ENCODE peak calls at places on chromosomes 13 and 19, in nine cellular contexts. One of them, this sample, is unnamed.
A peak's percentile ranks its signal among the peaks of the same experiment; 100 is the strongest.

GRCh38 chr19:55315956-55316525 is 9.1 kb downstream of the TMEM150B start:
- DNase-seq in SK-N-SH: no peak
- DNase-seq in HepG2: no peak
- DNase-seq in H1: no peak
- DNase-seq in WTC11: no peak
- DNase-seq in A549: no peak
- DNase-seq in endothelial cell of umbilical vein: no peak
- DNase-seq in K562: no peak
- DNase-seq in HCT116: no peak
- DNase-seq in this sample: no peak

GRCh38 chr13:43232866-43233265 is 209.5 kb downstream of the DNAJC15 start:
- DNase-seq in K562: no peak
- DNase-seq in H1: no peak
- DNase-seq in HepG2: no peak
- DNase-seq in A549: peak; percentile 1
- DNase-seq in HCT116: no peak
- DNase-seq in WTC11: no peak
- DNase-seq in endothelial cell of umbilical vein: peak; percentile 51
- DNase-seq in SK-N-SH: no peak
- DNase-seq in this sample: no peak

GRCh38 chr19:16942583-16942982 is 53.8 kb downstream of the F2RL3 start:
- DNase-seq in SK-N-SH: no peak
- DNase-seq in H1: no peak
- DNase-seq in K562: peak; percentile 11
- DNase-seq in WTC11: no peak
- DNase-seq in A549: no peak
- DNase-seq in HCT116: no peak
- DNase-seq in HepG2: no peak
- DNase-seq in endothelial cell of umbilical vein: no peak
- DNase-seq in this sample: no peak

GRCh38 chr13:95870421-95870820 is 182.8 kb downstream of the UGGT2 start:
- DNase-seq in WTC11: no peak
- DNase-seq in endothelial cell of umbilical vein: no peak
- DNase-seq in HCT116: no peak
- DNase-seq in HepG2: no peak
- DNase-seq in A549: no peak
- DNase-seq in SK-N-SH: no peak
- DNase-seq in K562: no peak
- DNase-seq in H1: no peak
- DNase-seq in this sample: no peak

GRCh38 chr13:42401376-42401775 is 129.4 kb downstream of the AKAP11 start:
- DNase-seq in H1: no peak
- DNase-seq in SK-N-SH: no peak
- DNase-seq in K562: no peak
- DNase-seq in HepG2: no peak
- DNase-seq in A549: no peak
- DNase-seq in WTC11: no peak
- DNase-seq in endothelial cell of umbilical vein: no peak
- DNase-seq in HCT116: no peak
- DNase-seq in this sample: no peak

GRCh38 chr19:54341295-54341694 is 2.3 kb upstream of the LILRA4 start:
- DNase-seq in WTC11: no peak
- DNase-seq in HepG2: no peak
- DNase-seq in K562: no peak
- DNase-seq in H1: no peak
- DNase-seq in A549: no peak
- DNase-seq in SK-N-SH: no peak
- DNase-seq in endothelial cell of umbilical vein: no peak
- DNase-seq in HCT116: no peak
- DNase-seq in this sample: no peak

GRCh38 chr13:99434258-99434788 is 66.9 kb upstream of the TM9SF2 start:
- DNase-seq in H1: no peak
- DNase-seq in A549: no peak
- DNase-seq in HepG2: peak; percentile 17
- DNase-seq in SK-N-SH: no peak
- DNase-seq in endothelial cell of umbilical vein: no peak
- DNase-seq in HCT116: no peak
- DNase-seq in K562: peak; percentile 67
- DNase-seq in WTC11: peak; percentile 53
- DNase-seq in this sample: no peak

GRCh38 chr13:90485441-90485840 is 862.0 kb upstream of the MIR17HG start:
- DNase-seq in WTC11: no peak
- DNase-seq in K562: no peak
- DNase-seq in endothelial cell of umbilical vein: no peak
- DNase-seq in H1: no peak
- DNase-seq in A549: peak; percentile 26
- DNase-seq in SK-N-SH: no peak
- DNase-seq in HepG2: no peak
- DNase-seq in HCT116: no peak
- DNase-seq in this sample: no peak

GRCh38 chr19:13139633-13140311 is 10.4 kb downstream of the STX10 start:
- DNase-seq in H1: no peak
- DNase-seq in WTC11: no peak
- DNase-seq in SK-N-SH: no peak
- DNase-seq in K562: no peak
- DNase-seq in HepG2: no peak
- DNase-seq in endothelial cell of umbilical vein: no peak
- DNase-seq in HCT116: no peak
- DNase-seq in A549: no peak
- DNase-seq in this sample: no peak

GRCh38 chr13:72782717-72783116 is 784 bp downstream of the PIBF1 start:
- DNase-seq in SK-N-SH: peak; percentile 1
- DNase-seq in H1: no peak
- DNase-seq in HCT116: no peak
- DNase-seq in A549: peak; percentile 19
- DNase-seq in WTC11: no peak
- DNase-seq in K562: no peak
- DNase-seq in endothelial cell of umbilical vein: peak; percentile 54
- DNase-seq in HepG2: no peak
- DNase-seq in this sample: peak; percentile 37

GRCh38 chr19:49117677-49118564 is 1.0 kb downstream of the C19orf73 start:
- DNase-seq in SK-N-SH: peak; percentile 17
- DNase-seq in A549: no peak
- DNase-seq in HCT116: no peak
- DNase-seq in endothelial cell of umbilical vein: no peak
- DNase-seq in H1: no peak
- DNase-seq in HepG2: no peak
- DNase-seq in WTC11: no peak
- DNase-seq in K562: no peak
- DNase-seq in this sample: no peak

GRCh38 chr19:32234663-32235217 is 110.7 kb upstream of the ZNF507 start:
- DNase-seq in K562: no peak
- DNase-seq in endothelial cell of umbilical vein: no peak
- DNase-seq in H1: no peak
- DNase-seq in HepG2: no peak
- DNase-seq in SK-N-SH: no peak
- DNase-seq in WTC11: no peak
- DNase-seq in HCT116: no peak
- DNase-seq in A549: no peak
- DNase-seq in this sample: no peak

GRCh38 chr13:113883314-113883811 is 19.5 kb upstream of the GAS6 start:
- DNase-seq in A549: no peak
- DNase-seq in H1: no peak
- DNase-seq in WTC11: no peak
- DNase-seq in endothelial cell of umbilical vein: no peak
- DNase-seq in K562: peak; percentile 43
- DNase-seq in HepG2: no peak
- DNase-seq in SK-N-SH: no peak
- DNase-seq in HCT116: no peak
- DNase-seq in this sample: no peak

GRCh38 chr19:56134655-56134922 is 6.5 kb upstream of the ZNF444 start:
- DNase-seq in WTC11: no peak
- DNase-seq in SK-N-SH: no peak
- DNase-seq in HepG2: no peak
- DNase-seq in endothelial cell of umbilical vein: no peak
- DNase-seq in A549: no peak
- DNase-seq in K562: no peak
- DNase-seq in H1: no peak
- DNase-seq in HCT116: no peak
- DNase-seq in this sample: no peak

GRCh38 chr19:4343845-4344713 is 717 bp downstream of the MPND start:
- DNase-seq in SK-N-SH: no peak
- DNase-seq in WTC11: no peak
- DNase-seq in K562: no peak
- DNase-seq in endothelial cell of umbilical vein: no peak
- DNase-seq in HCT116: no peak
- DNase-seq in A549: no peak
- DNase-seq in H1: no peak
- DNase-seq in HepG2: no peak
- DNase-seq in this sample: peak; percentile 48
- TF ChIP-seq MAX in SK-N-SH: no peak
- TF ChIP-seq MAX in WTC11: no peak
- TF ChIP-seq MAX in K562: no peak
- TF ChIP-seq MAX in endothelial cell of umbilical vein: no peak
- TF ChIP-seq MAX in HCT116: no peak
- TF ChIP-seq MAX in A549: no peak
- TF ChIP-seq MAX in H1: no peak
- TF ChIP-seq MAX in HepG2: no peak
- TF ChIP-seq MAX in this sample: no peak

DNA sequence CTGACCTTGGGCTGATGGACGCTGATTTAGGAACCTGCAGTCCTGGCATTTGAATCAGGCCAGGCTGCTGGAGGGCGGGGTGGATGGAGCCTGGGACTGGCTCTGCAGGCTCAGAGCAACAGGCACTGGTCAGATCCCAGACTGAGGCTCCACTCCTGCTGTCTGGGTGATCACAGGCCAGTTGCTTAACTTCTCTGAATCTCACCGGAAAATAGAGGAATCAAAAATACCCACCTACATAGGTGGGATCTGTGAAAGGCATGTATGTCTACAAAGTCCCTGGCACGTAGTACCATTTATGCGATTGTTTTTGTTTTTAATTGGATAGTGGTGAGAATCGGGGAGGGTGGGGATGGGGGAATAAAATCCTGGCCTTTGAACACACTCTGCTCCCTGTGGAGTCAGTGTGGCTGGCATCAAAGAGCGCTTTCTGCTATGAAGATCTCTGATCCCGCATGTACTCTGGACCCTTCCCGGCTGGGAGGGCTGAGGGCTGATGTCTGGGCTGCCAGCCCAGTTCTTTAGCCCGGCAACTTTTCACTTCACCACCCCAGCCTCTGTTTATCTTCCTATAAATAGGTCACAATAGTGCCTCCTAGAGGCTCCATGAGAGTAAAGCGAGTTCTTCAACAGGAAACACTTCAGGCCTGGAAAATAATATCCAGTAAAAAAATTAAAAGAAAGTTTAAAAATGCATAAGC is 292.3 kb downstream of the ZNF536 start:
- DNase-seq in SK-N-SH: peak; percentile 51
- DNase-seq in H1: no peak
- DNase-seq in HCT116: no peak
- DNase-seq in A549: peak; percentile 31
- DNase-seq in endothelial cell of umbilical vein: no peak
- DNase-seq in WTC11: peak; percentile 35
- DNase-seq in K562: peak; percentile 17
- DNase-seq in HepG2: peak; percentile 84
- DNase-seq in this sample: peak; percentile 3
- TF ChIP-seq CTCF in SK-N-SH: peak; percentile 50
- TF ChIP-seq CTCF in H1: no peak
- TF ChIP-seq CTCF in HCT116: no peak
- TF ChIP-seq CTCF in A549: peak; percentile 42
- TF ChIP-seq CTCF in endothelial cell of umbilical vein: peak; percentile 12
- TF ChIP-seq CTCF in WTC11: no peak
- TF ChIP-seq CTCF in K562: peak; percentile 38
- TF ChIP-seq CTCF in HepG2: peak; percentile 58
- TF ChIP-seq CTCF in this sample: peak; percentile 2

GRCh38 chr13:86585826-86586225 is 786.6 kb upstream of the SLITRK6 start:
- DNase-seq in HepG2: no peak
- DNase-seq in SK-N-SH: no peak
- DNase-seq in K562: no peak
- DNase-seq in H1: no peak
- DNase-seq in HCT116: no peak
- DNase-seq in WTC11: no peak
- DNase-seq in endothelial cell of umbilical vein: no peak
- DNase-seq in A549: no peak
- DNase-seq in this sample: no peak

GRCh38 chr13:86581711-86582110 is 782.5 kb upstream of the SLITRK6 start:
- DNase-seq in HepG2: no peak
- DNase-seq in A549: no peak
- DNase-seq in endothelial cell of umbilical vein: no peak
- DNase-seq in SK-N-SH: no peak
- DNase-seq in H1: no peak
- DNase-seq in WTC11: no peak
- DNase-seq in HCT116: no peak
- DNase-seq in K562: no peak
- DNase-seq in this sample: no peak

GRCh38 chr13:86584301-86584700 is 785.1 kb upstream of the SLITRK6 start:
- DNase-seq in endothelial cell of umbilical vein: no peak
- DNase-seq in HepG2: no peak
- DNase-seq in K562: no peak
- DNase-seq in WTC11: no peak
- DNase-seq in H1: no peak
- DNase-seq in SK-N-SH: no peak
- DNase-seq in A549: no peak
- DNase-seq in HCT116: no peak
- DNase-seq in this sample: no peak
- TF ChIP-seq MAX in endothelial cell of umbilical vein: no peak
- TF ChIP-seq MAX in HepG2: no peak
- TF ChIP-seq MAX in K562: no peak
- TF ChIP-seq MAX in WTC11: no peak
- TF ChIP-seq MAX in H1: no peak
- TF ChIP-seq MAX in SK-N-SH: no peak
- TF ChIP-seq MAX in A549: no peak
- TF ChIP-seq MAX in HCT116: no peak
- TF ChIP-seq MAX in this sample: no peak

GRCh38 chr13:45682494-45683008 is 19.6 kb upstream of the CBY2 start:
- DNase-seq in HCT116: no peak
- DNase-seq in HepG2: no peak
- DNase-seq in WTC11: no peak
- DNase-seq in H1: no peak
- DNase-seq in endothelial cell of umbilical vein: no peak
- DNase-seq in K562: no peak
- DNase-seq in A549: no peak
- DNase-seq in SK-N-SH: no peak
- DNase-seq in this sample: no peak

GRCh38 chr13:45678282-45678681 is 23.8 kb upstream of the CBY2 start:
- DNase-seq in SK-N-SH: no peak
- DNase-seq in H1: no peak
- DNase-seq in HCT116: no peak
- DNase-seq in endothelial cell of umbilical vein: no peak
- DNase-seq in WTC11: no peak
- DNase-seq in HepG2: no peak
- DNase-seq in A549: no peak
- DNase-seq in K562: no peak
- DNase-seq in this sample: no peak

GRCh38 chr13:45681101-45681500 is 21.0 kb upstream of the CBY2 start:
- DNase-seq in WTC11: no peak
- DNase-seq in HCT116: no peak
- DNase-seq in K562: no peak
- DNase-seq in HepG2: no peak
- DNase-seq in SK-N-SH: no peak
- DNase-seq in H1: no peak
- DNase-seq in endothelial cell of umbilical vein: no peak
- DNase-seq in A549: no peak
- DNase-seq in this sample: no peak

DNA sequence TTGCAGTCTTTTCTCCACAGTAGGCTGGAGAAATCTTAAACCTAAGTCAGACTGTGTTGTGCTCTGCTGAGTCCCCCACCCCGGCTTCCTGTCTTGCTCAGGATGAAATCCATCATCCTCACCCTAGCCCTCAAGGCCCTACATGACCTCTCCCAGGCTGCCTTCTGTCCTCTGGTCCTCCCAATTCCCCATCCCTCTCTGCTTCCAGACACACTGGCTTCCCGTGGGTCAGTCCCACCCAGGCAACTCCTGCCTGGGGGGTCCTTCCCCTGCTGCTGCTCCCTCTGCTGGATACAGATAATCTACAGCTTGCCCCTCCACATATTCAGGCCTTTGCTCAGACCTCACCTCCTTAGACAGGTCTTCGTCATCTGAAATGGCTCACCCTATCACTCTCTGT is 18.4 kb upstream of the CBY2 start:
- DNase-seq in WTC11: peak; percentile 17
- DNase-seq in SK-N-SH: peak; percentile 15
- DNase-seq in HCT116: no peak
- DNase-seq in A549: no peak
- DNase-seq in endothelial cell of umbilical vein: no peak
- DNase-seq in K562: no peak
- DNase-seq in HepG2: no peak
- DNase-seq in H1: no peak
- DNase-seq in this sample: no peak
- TF ChIP-seq CTCF in WTC11: no peak
- TF ChIP-seq CTCF in SK-N-SH: peak; percentile 27
- TF ChIP-seq CTCF in HCT116: no peak
- TF ChIP-seq CTCF in A549: no peak
- TF ChIP-seq CTCF in endothelial cell of umbilical vein: no peak
- TF ChIP-seq CTCF in K562: peak; percentile 39
- TF ChIP-seq CTCF in HepG2: peak; percentile 40
- TF ChIP-seq CTCF in H1: peak; percentile 46
- TF ChIP-seq CTCF in this sample: peak; percentile 35

This sample was measured in NB4.